ENCODE peak calls at places on chromosomes 4 and X, in four cellular contexts. J is psoas muscle, L is GM12865, V is kidney epithelial cell. W is an unnamed sample.

GRCh38 chrX:9966775-9967408 is at the start of gene CLDN34:
- DNase-seq in J (no peak), L (no peak), V (no peak), W (no peak)

GRCh38 chrX:46710425-46710824 is 48.5 kb downstream of the SLC9A7 start:
- DNase-seq in J (no peak), L (peak), V (peak), W (no peak)

GRCh38 chrX:129779747-129780146 is at the start of gene SASH3:
- DNase-seq in J (peak), L (peak), V (no peak), W (peak)

GRCh38 chr4:3414421-3415279 is 27.1 kb upstream of the HGFAC start:
- DNase-seq in J (peak), L (no peak), V (no peak), W (no peak)

GRCh38 chrX:32877592-32877991 is 333.8 kb downstream of the DMD start:
- DNase-seq in J (no peak), L (no peak), V (no peak), W (no peak)

GRCh38 chr4:3822230-3822947 is 56.2 kb downstream of the ADRA2C start:
- DNase-seq in J (peak), L (no peak), V (no peak), W (peak)

GRCh38 chr4:153371835-153372234 is 27.3 kb downstream of the MND1 start:
- DNase-seq in J (no peak), L (no peak), V (no peak), W (no peak)

GRCh38 chr4:39469429-39470077 is 10.7 kb downstream of the LIAS start:
- DNase-seq in J (no peak), L (peak), V (no peak), W (no peak)

GRCh38 chr4:170400346-170400745 is 310.6 kb upstream of the AADAT start:
- DNase-seq in J (no peak), L (no peak), V (no peak), W (no peak)

GRCh38 chr4:139509727-139510410 is 46.1 kb downstream of the SETD7 start:
- DNase-seq in J (no peak), L (no peak), V (no peak), W (peak)

GRCh38 chr4:80070880-80071620 is 2.0 kb downstream of the ANTXR2 start:
- DNase-seq in J (no peak), L (no peak), V (no peak), W (no peak)

GRCh38 chr4:1395941-1396805 is 10.1 kb downstream of the NKX1-1 start:
- DNase-seq in J (no peak), L (no peak), V (no peak), W (peak)

GRCh38 chr4:184856277-184856609 is 30.5 kb upstream of the ACSL1 start:
- DNase-seq in J (no peak), L (peak), V (no peak), W (no peak)

DNA sequence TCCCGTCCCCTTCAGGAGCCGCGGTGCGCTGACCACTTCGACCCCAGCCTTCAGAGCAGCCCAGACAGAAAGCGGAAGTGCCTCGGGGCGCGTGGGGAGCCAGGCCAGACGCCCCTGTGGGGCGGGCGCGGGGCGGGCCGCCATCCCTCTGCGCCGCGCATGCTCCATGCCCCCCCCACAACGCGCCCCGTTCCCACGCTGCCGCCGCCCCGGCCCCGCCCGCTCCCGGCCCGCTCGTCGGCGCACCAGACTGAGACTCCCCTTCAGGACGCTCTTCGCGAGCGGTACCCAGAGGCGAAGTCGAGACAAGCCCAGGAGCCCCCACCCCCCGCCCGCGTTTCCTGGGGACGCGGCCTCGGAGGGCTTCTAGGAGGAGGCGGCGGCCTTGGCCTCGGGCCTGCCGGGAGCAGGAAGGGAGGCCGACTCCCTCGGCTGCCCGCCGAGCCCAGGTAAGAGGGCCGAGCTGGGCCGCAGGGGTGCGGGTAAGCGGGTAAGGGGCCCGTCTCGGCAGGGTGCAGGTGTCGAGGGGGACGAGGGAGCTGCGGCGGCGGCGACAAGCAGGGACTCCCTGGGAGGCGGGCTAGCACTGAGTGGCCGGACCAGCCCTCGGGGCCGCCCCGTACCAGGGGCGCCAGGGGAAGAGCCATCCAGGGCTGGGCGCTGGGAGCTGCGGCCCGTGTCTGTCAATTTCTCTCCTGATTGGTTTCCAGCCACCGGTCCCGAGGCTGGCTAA is at the start of gene ZFP92:
- DNase-seq in J (peak), L (no peak), V (no peak), W (no peak)
- H3K4me3 ChIP-seq in J (peak), L (peak), V (peak), W (no peak)

GRCh38 chrX:7638053-7638452 is 204.9 kb upstream of the VCX start:
- DNase-seq in J (no peak), L (no peak), V (no peak), W (no peak)
- TF ChIP-seq CTCF in J (no peak), L (no peak), V (no peak), W (no peak)

GRCh38 chr4:25330335-25330734 is 17.8 kb downstream of the ZCCHC4 start:
- DNase-seq in J (no peak), L (no peak), V (no peak), W (no peak)

GRCh38 chr4:25330905-25331816 is 18.6 kb downstream of the ZCCHC4 start:
- DNase-seq in J (no peak), L (peak), V (no peak), W (no peak)
- H3K4me3 ChIP-seq in J (no peak), L (peak), V (no peak), W (no peak)

DNA sequence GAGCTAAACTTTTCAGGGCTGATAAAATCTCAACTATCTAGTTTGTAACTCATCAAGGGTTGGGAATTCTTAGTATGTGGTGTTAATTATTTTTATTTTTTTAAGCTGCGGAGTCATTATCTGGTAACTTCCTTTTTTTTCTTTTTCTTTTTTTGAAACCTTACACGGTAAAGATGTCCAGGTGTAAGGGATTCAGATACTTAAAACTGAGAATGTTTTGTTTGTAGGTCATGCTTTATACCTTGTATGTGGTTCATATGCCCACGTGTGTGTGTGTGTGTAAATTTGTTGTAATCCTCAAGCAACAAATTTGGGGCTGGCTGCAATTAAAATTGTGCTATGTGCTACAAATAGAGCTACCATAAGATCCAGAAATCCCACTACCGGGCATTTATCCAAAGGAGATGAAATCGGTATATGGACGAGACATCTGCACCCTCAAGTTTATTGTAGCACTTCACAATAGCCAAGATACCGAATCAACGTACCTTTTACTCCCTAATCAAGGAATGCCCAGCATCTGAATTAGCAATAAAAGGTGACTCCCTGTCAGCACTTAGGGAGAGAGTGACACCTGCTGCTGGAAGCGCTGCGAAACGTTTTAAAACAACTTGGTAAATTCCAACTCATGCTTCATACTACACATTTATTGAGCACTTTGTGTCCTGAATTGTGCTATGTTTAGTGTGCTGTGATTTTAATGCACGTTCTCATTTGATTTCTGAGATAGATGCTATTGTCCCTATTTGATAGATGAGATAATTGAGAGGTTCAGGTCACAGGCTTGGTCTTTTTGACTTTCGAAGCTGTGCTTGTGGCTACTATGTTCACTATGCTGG is 16.1 kb downstream of the MSMO1 start:
- DNase-seq in J (no peak), L (peak), V (no peak), W (peak)
- TF ChIP-seq CTCF in J (no peak), L (peak), V (peak), W (no peak)

GRCh38 chrX:131725001-131725654 is 181.3 kb downstream of the OR13H1 start:
- DNase-seq in J (no peak), L (no peak), V (no peak), W (no peak)

GRCh38 chrX:131724292-131724691 is 180.4 kb downstream of the OR13H1 start:
- DNase-seq in J (no peak), L (no peak), V (no peak), W (no peak)

GRCh38 chrX:131728295-131729145 is 184.6 kb downstream of the OR13H1 start:
- DNase-seq in J (peak), L (no peak), V (no peak), W (no peak)

GRCh38 chrX:131727778-131728177 is 183.9 kb downstream of the OR13H1 start:
- DNase-seq in J (no peak), L (no peak), V (no peak), W (no peak)

GRCh38 chrX:131729295-131729694 is 185.4 kb downstream of the OR13H1 start:
- DNase-seq in J (peak), L (peak), V (no peak), W (no peak)
- H3K4me3 ChIP-seq in J (peak), L (no peak), V (peak), W (no peak)

DNA sequence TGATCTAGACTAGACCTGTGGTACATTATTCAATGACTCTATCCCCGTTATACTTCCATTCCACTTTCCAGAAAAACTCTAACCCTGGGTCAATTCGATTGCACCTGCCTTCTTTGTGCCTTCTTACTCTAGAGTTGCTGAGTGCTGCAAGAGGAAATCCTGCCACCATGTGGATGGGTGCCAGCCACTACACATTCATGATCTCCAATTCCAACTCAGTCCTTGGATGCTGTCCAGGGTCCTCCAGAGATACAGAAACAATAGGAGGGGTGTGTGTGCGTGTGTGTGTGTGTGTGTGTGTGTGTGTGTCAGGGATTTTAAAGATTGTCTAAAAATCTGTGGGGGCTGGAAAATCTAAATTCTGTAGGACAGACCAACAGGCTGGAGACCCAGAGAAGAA is 42.9 kb upstream of the INTS6L start:
- DNase-seq in J (no peak), L (peak), V (peak), W (peak)
- TF ChIP-seq CTCF in J (no peak), L (peak), V (peak), W (peak)

GRCh38 chr4:151796106-151796505 is 35.3 kb upstream of the GATB start:
- DNase-seq in J (no peak), L (no peak), V (no peak), W (no peak)

GRCh38 chr4:151797131-151797530 is 36.3 kb upstream of the GATB start:
- DNase-seq in J (no peak), L (no peak), V (no peak), W (peak)

GRCh38 chr4:151799417-151800030 is 38.7 kb upstream of the GATB start:
- DNase-seq in J (no peak), L (peak), V (no peak), W (no peak)

GRCh38 chr4:151797853-151798252 is 37.0 kb upstream of the GATB start:
- DNase-seq in J (no peak), L (no peak), V (no peak), W (no peak)

DNA sequence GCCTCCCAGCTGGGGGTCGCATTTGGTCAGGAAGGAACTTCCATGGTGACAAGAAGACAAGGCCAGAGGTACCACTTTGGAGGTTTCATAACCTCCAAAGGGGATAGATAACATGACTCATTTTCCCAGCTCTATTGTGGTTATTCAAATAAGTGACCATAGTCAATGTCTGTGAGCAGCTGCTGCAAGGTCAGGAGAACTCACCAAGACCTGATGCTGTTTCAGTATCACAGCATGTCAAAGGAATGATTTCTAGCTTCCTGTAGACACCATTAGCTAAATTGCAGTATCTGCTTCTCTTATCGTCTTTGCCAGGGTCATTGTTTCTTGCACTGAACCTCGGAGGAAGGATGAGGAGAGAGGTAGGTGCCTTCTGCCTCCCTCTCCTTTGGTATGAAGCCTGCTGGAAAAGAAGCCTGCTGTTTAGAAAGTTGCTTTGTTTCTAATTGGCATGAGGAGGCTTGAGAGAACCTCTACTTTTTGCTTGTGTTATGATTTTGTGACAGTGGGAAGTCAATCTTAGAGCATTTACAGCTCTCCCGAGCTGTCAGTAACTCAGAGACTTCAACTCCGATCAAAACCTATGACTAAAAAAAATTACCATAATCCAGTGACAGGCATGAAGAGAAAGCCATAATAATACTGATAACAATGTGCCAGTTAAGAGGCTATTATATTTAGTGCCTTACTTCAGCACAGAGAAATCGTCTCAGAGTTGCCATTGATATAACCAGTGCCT is 38.0 kb upstream of the GATB start:
- DNase-seq in J (no peak), L (peak), V (no peak), W (no peak)
- H3K4me3 ChIP-seq in J (no peak), L (no peak), V (no peak), W (no peak)